ENCODE peak calls at places on chromosomes 4 and X, in five cellular contexts. S is HepG2; R is CD4-positive, alpha-beta memory T cell; P is left ventricle myocardium inferior; H is aorta. K is an unnamed sample.

GRCh38 chrX:1283750-1284149 is 15.1 kb downstream of the CSF2RA start:
- DNase-seq in H (no peak), R (no peak), P (no peak), S (no peak), K (no peak)

GRCh38 chr4:61373901-61374611 is 173.9 kb downstream of the ADGRL3 start:
- DNase-seq in S (no peak), R (no peak), P (no peak), H (no peak), K (no peak)

GRCh38 chr4:73869130-73870055 is at the start of gene CXCL1:
- DNase-seq in H (peak; percentile 76), R (no peak), S (no peak), P (peak; percentile 58), K (peak; percentile 18)

GRCh38 chrX:15441464-15441863 is 51.7 kb downstream of the PIR start:
- DNase-seq in P (peak; percentile 14), R (no peak), H (no peak), S (no peak), K (no peak)

GRCh38 chr4:32499176-32499575 is 1779.0 kb downstream of the PCDH7 start:
- DNase-seq in P (no peak), S (no peak), H (no peak), R (no peak), K (no peak)

GRCh38 chrX:71195959-71196727 is 26.9 kb upstream of the GJB1 start:
- DNase-seq in S (no peak), P (no peak), R (peak; percentile 42), H (no peak), K (no peak)

GRCh38 chrX:155237719-155238118 is 21.5 kb downstream of the VBP1 start:
- DNase-seq in P (no peak), R (no peak), H (no peak), S (no peak), K (no peak)

GRCh38 chr4:88939697-88940096 is 117.3 kb downstream of the FAM13A start:
- DNase-seq in S (no peak), P (no peak), H (no peak), R (no peak), K (no peak)

GRCh38 chr4:140326395-140326993 is 47.0 kb upstream of the SCOC start:
- DNase-seq in R (no peak), S (peak; percentile 15), H (no peak), P (no peak), K (peak; percentile 42)

GRCh38 chrX:73944582-73944947 is 359.4 kb upstream of the ZCCHC13 start:
- DNase-seq in R (no peak), S (no peak), P (no peak), H (no peak), K (no peak)

GRCh38 chrX:131577999-131578734 is 34.3 kb downstream of the OR13H1 start:
- DNase-seq in H (no peak), S (no peak), R (no peak), P (no peak), K (no peak)

GRCh38 chr4:71639380-71639779 is 144.5 kb downstream of the GC start:
- DNase-seq in R (no peak), H (no peak), S (no peak), P (no peak), K (no peak)

GRCh38 chrX:123590842-123591491 is 141.9 kb downstream of the THOC2 start:
- DNase-seq in R (no peak), P (no peak), H (no peak), S (peak; percentile 0), K (no peak)

GRCh38 chr4:8891255-8891645 is 19.6 kb upstream of the HMX1 start:
- DNase-seq in S (no peak), R (no peak), P (no peak), H (no peak), K (no peak)

GRCh38 chrX:39866229-39866628 is 231.5 kb downstream of the BCOR start:
- DNase-seq in P (no peak), S (no peak), R (no peak), H (no peak), K (no peak)

GRCh38 chrX:95911062-95911461 is 773.6 kb upstream of the DIAPH2 start:
- DNase-seq in S (no peak), P (no peak), R (no peak), H (no peak), K (no peak)

GRCh38 chrX:150856101-150856500 is 42.4 kb downstream of the CD99L2 start:
- DNase-seq in S (no peak), H (no peak), P (no peak), R (no peak), K (no peak)

GRCh38 chr4:5473125-5473524 is 235.2 kb downstream of the EVC2 start:
- DNase-seq in S (no peak), R (no peak), P (no peak), H (no peak), K (no peak)

GRCh38 chr4:18194278-18194677 is 172.7 kb upstream of the LCORL start:
- DNase-seq in P (no peak), R (no peak), H (no peak), S (no peak), K (no peak)

GRCh38 chr4:173526034-173526482 is 4.0 kb downstream of the HAND2 start:
- DNase-seq in S (no peak), H (no peak), R (no peak), P (no peak), K (no peak)

GRCh38 chr4:173527103-173527876 is 2.7 kb downstream of the HAND2 start:
- DNase-seq in S (no peak), H (no peak), R (no peak), P (no peak), K (no peak)

GRCh38 chr4:173525118-173526033 is 4.7 kb downstream of the HAND2 start:
- DNase-seq in R (no peak), S (no peak), P (no peak), H (no peak), K (no peak)

GRCh38 chr4:173528378-173529321 is 1.4 kb downstream of the HAND2 start:
- DNase-seq in P (peak; percentile 36), S (no peak), H (peak; percentile 69), R (no peak), K (no peak)

DNA sequence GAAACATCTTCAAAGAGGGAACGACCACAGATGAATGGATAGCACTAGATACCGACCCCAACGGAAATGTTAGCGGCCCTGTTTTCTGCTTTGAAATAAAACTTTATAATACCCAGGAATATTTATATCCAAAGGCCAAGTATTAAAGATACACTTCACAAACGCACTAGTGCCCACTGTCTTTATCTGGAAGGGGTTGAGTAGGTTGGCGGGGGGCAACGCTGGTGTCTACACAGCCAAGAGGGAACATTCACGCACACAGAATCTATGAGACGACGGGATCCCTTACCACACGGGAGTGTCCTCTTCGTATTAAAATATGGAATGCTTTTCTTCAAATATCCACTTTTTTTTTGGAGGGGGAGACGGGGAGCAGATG is 3.3 kb downstream of the HAND2 start:
- DNase-seq in R (no peak), S (no peak), P (no peak), H (no peak), K (no peak)
- H3K4me3 ChIP-seq in R (no peak overlapping the region), S (no peak overlapping the region), P (peak overlapping the region; percentile 84), H (peak overlapping the region; percentile 97), K (no peak overlapping the region)

GRCh38 chr4:1792832-1793495 is at the start of gene FGFR3:
- DNase-seq in H (no peak), R (peak; percentile 38), P (peak; percentile 33), S (peak; percentile 48), K (no peak)

GRCh38 chr4:1794809-1795303 is 1.8 kb downstream of the FGFR3 start:
- DNase-seq in P (no peak), S (no peak), H (no peak), R (no peak), K (no peak)

GRCh38 chr4:1792158-1792831 is 798 bp upstream of the FGFR3 start:
- DNase-seq in H (no peak), P (no peak), S (no peak), R (no peak), K (no peak)

GRCh38 chr4:1793940-1794808 is 1.1 kb downstream of the FGFR3 start:
- DNase-seq in P (no peak), H (no peak), S (no peak), R (peak; percentile 9), K (peak; percentile 28)

GRCh38 chr4:1793496-1793840 is 375 bp downstream of the FGFR3 start:
- DNase-seq in P (peak; percentile 52), S (no peak), R (no peak), H (peak; percentile 86), K (peak; percentile 52)
- H3K27ac ChIP-seq in P (peak overlapping the region; percentile 63), S (peak overlapping the region; percentile 69), R (no peak overlapping the region), H (no peak overlapping the region), K (no peak overlapping the region)

GRCh38 chrX:153498453-153498852 is 3.7 kb downstream of the BGN start:
- DNase-seq in P (no peak), R (no peak), H (no peak), S (no peak), K (no peak)
- H3K4me1 ChIP-seq in P (peaks cover 14% of the 10 kb centered on the region), R (no peaks in the 10 kb centered on the region), H (no peaks in the 10 kb centered on the region), S (peaks cover 21% of the 10 kb centered on the region), K (no peaks in the 10 kb centered on the region)

DNA sequence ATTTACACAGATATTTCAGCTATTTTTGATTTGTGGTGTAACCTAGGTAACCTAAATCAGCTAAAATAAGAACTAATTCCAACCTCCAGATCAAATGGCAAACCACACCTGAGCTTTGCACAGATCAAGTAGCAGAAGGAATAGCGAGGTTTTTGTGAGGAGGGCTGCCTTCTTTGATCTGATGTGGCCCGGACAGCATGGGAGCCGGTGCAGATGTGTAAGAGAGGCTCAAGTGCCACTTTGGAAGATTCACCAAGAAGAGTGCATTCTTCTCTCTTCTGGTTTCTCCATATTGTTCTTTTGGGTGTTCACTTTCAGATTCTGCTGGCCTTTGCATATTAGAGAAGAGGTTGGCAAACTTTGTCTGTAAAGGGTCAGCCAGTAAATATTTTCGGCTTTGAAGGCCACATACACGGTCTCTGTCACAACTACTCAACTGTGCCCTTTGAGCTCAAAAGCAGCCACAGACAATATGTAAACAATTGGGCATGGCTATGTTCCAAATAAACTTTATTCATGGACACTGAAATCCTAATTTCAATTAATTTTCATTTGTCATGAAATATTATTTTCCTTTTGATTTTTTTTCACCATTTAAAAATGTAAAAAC is 78.9 kb upstream of the FAM9C start:
- DNase-seq in H (no peak), S (peak; percentile 75), R (no peak), P (no peak), K (no peak)
- H3K4me3 ChIP-seq in H (no peak overlapping the region), S (peak overlapping the region; percentile 54), R (peak overlapping the region; percentile 9), P (no peak overlapping the region), K (no peak overlapping the region)

GRCh38 chrX:49054073-49054762 is 4.6 kb upstream of the CCDC120 start:
- DNase-seq in R (no peak), S (no peak), P (no peak), H (no peak), K (no peak)

GRCh38 chrX:49058794-49059193 is at the start of gene CCDC120:
- DNase-seq in H (no peak), R (no peak), P (no peak), S (no peak), K (no peak)

GRCh38 chrX:49053223-49054072 is 5.4 kb upstream of the CCDC120 start:
- DNase-seq in S (peak; percentile 45), H (peak; percentile 89), P (peak; percentile 50), R (peak; percentile 49), K (peak; percentile 62)
- H3K27ac ChIP-seq in S (peak overlapping the region; percentile 79), H (no peak overlapping the region), P (peak overlapping the region; percentile 82), R (peak overlapping the region; percentile 78), K (no peak overlapping the region)

DNA sequence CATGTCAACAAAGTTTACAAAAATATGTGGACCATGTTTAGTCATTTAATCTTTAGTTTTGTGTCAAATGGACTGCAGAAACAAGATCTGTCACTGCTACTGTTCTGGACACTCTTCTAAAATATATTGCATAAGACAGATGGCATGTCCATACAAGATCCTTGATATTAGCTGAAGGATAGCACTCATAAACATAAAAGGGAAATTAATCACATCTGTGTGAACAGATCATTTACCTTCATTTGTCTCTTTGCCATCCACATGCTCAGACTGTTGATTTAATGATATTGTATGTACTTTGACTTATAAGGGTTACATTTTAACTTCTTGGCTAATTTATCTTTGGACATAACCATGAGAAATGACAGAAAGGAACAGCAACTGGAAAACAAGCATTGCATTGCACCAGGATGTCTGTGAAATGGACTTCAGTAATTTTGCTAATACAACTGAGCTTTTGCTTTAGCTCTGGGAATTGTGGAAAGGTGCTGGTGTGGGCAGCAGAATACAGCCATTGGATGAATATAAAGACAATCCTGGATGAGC is at the start of gene UGT2B7:
- DNase-seq in H (no peak), P (no peak), S (peak; percentile 91), R (no peak), K (no peak)
- H3K4me1 ChIP-seq in H (no peaks in the 10 kb centered on the region), P (no peaks in the 10 kb centered on the region), S (peaks cover 68% of the 10 kb centered on the region), R (no peaks in the 10 kb centered on the region), K (peaks cover 24% of the 10 kb centered on the region)